ENCODE peak calls at places on chromosomes 3 and 15, in seven cellular contexts. Y, T, W, I, B, Q and O are unnamed samples.
A peak's percentile ranks its signal among the peaks of the same experiment; 100 is the strongest.

GRCh38 chr15:33500432-33500831 is 189.7 kb downstream of the RYR3 start:
- DNase-seq in Y (no peak), T (no peak), W (no peak), I (no peak), B (no peak), Q (no peak), O (no peak)

GRCh38 chr15:80878242-80878866 is 99.2 kb downstream of the CEMIP start:
- DNase-seq in Y (no peak), T (no peak), W (no peak), I (no peak), B (no peak), Q (no peak), O (no peak)

GRCh38 chr3:139764936-139765335 is 87.2 kb upstream of the NMNAT3 start:
- DNase-seq in Y (no peak), T (no peak), W (no peak), I (no peak), B (no peak), Q (no peak), O (no peak)

GRCh38 chr3:69541823-69542264 is 156.0 kb upstream of the FRMD4B start:
- DNase-seq in Y (no peak), T (no peak), W (no peak), I (no peak), B (no peak), Q (no peak), O (no peak)

GRCh38 chr15:66504563-66505429 is at the start of the genes RPL4 and ZWILCH:
- DNase-seq in Y (peak; percentile 79), T (peak; percentile 88), W (peak; percentile 86), I (peak; percentile 76), B (peak; percentile 97), Q (peak; percentile 82), O (peak; percentile 90)

GRCh38 chr3:16455001-16455400 is 58.5 kb downstream of the RFTN1 start:
- DNase-seq in Y (no peak), T (no peak), W (no peak), I (no peak), B (no peak), Q (no peak), O (no peak)

GRCh38 chr3:116517308-116517707 is 72.0 kb upstream of the LSAMP start:
- DNase-seq in Y (no peak), T (no peak), W (no peak), I (no peak), B (no peak), Q (no peak), O (no peak)

GRCh38 chr15:70587896-70588567 is 175.3 kb downstream of the UACA start:
- DNase-seq in Y (no peak), T (no peak), W (no peak), I (no peak), B (no peak), Q (no peak), O (no peak)

GRCh38 chr3:115646027-115646690 is 22.8 kb downstream of the GAP43 start:
- DNase-seq in Y (no peak), T (no peak), W (no peak), I (no peak), B (no peak), Q (no peak), O (no peak)

GRCh38 chr3:25566358-25566920 is 98.3 kb downstream of the TOP2B start:
- DNase-seq in Y (no peak), T (no peak), W (no peak), I (no peak), B (no peak), Q (no peak), O (no peak)

GRCh38 chr15:70509282-70510272 is 253.8 kb downstream of the UACA start:
- DNase-seq in Y (peak; percentile 66), T (no peak), W (no peak), I (no peak), B (no peak), Q (no peak), O (no peak)

GRCh38 chr3:159664653-159665052 is 324.0 kb upstream of the IL12A start:
- DNase-seq in Y (no peak), T (no peak), W (no peak), I (no peak), B (no peak), Q (no peak), O (no peak)

GRCh38 chr3:195356151-195357086 is 85.5 kb upstream of the XXYLT1 start:
- DNase-seq in Y (no peak), T (no peak), W (no peak), I (no peak), B (no peak), Q (no peak), O (peak; percentile 70)

GRCh38 chr15:65970937-65971740 is 101.8 kb downstream of the RAB11A start:
- DNase-seq in Y (no peak), T (no peak), W (no peak), I (no peak), B (no peak), Q (no peak), O (no peak)

GRCh38 chr3:56672-57071 is 139.9 kb upstream of the CHL1 start:
- DNase-seq in Y (no peak), T (no peak), W (no peak), I (no peak), B (no peak), Q (no peak), O (no peak)

GRCh38 chr3:170085396-170085795 is 47.6 kb downstream of the GPR160 start:
- DNase-seq in Y (no peak), T (no peak), W (no peak), I (no peak), B (no peak), Q (no peak), O (no peak)

GRCh38 chr3:189936210-189936609 is 184.5 kb downstream of the P3H2 start:
- DNase-seq in Y (no peak), T (no peak), W (no peak), I (no peak), B (no peak), Q (no peak), O (no peak)

GRCh38 chr3:60028243-60028642 is 978.4 kb upstream of the CFAP20DC start:
- DNase-seq in Y (no peak), T (no peak), W (no peak), I (no peak), B (no peak), Q (no peak), O (no peak)

GRCh38 chr15:101675015-101675414 is 22.8 kb upstream of the TM2D3 start:
- DNase-seq in Y (no peak), T (no peak), W (no peak), I (no peak), B (no peak), Q (no peak), O (no peak)

GRCh38 chr3:126083511-126083912 is 412 bp downstream of the SLC41A3 start:
- DNase-seq in Y (peak; percentile 52), T (no peak), W (peak; percentile 18), I (no peak), B (peak; percentile 14), Q (peak; percentile 51), O (no peak)

GRCh38 chr3:79845546-79845945 is 77.7 kb upstream of the ROBO1 start:
- DNase-seq in Y (no peak), T (no peak), W (no peak), I (no peak), B (no peak), Q (no peak), O (no peak)

GRCh38 chr15:50687302-50687902 is 805 bp upstream of the TRPM7 start:
- DNase-seq in Y (no peak), T (no peak), W (no peak), I (no peak), B (no peak), Q (no peak), O (no peak)

GRCh38 chr3:72343078-72343477 is 505.2 kb downstream of the SHQ1 start:
- DNase-seq in Y (no peak), T (no peak), W (peak; percentile 12), I (no peak), B (no peak), Q (no peak), O (no peak)

GRCh38 chr3:5186089-5186853 is 1.2 kb upstream of the EDEM1 start:
- DNase-seq in Y (peak; percentile 60), T (no peak), W (peak; percentile 22), I (no peak), B (no peak), Q (no peak), O (no peak)
- TF ChIP-seq POLR2A in Y (no peak), T (no peak), W (no peak), I (no peak), B (no peak), Q (no peak), O (no peak)

DNA sequence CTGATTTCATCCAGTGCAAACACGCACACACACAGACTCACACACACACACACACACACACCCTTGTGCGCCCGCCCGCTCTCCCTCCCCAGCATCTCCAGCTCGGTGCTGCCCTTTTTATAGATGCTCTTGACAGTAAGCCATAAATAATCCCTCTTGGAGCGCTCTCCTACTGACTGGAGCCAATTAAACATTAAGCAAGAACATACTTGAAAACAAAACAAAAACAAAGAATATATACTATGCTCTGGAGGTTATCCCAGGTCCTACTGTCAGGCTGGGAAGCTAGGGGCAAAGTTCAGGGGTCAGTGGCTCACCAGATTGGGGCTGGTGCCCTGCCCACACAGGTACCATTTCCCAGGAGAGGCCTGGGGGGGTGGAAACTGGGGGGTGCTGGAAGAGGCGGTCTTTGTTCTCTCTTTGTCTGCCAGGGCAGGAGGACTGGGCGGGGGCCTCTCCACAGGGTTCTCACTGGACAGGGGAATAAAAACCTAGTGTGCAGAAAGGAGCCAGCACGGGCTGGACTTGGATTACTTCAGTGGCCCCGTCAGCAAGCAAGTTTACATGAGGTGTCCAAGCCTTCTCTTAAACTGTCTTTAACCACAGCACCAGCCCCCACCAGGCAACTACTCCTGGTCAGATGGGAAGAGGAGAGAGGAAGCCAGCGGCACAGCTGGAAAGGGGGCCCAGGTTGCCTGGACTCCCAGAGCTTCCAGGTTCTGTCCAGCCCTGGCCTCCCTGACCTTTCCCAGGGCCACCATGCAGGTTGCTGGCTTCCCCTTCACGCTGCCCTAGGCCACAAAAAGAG is 16.1 kb downstream of the BMF start:
- DNase-seq in Y (peak; percentile 66), T (peak; percentile 84), W (no peak), I (no peak), B (peak; percentile 84), Q (peak; percentile 74), O (peak; percentile 97)
- TF ChIP-seq POLR2AphosphoS5 in Y (no peak), T (no peak), W (no peak), I (peak; percentile 57), B (peak; percentile 31), Q (peak; percentile 44), O (peak; percentile 84)

DNA sequence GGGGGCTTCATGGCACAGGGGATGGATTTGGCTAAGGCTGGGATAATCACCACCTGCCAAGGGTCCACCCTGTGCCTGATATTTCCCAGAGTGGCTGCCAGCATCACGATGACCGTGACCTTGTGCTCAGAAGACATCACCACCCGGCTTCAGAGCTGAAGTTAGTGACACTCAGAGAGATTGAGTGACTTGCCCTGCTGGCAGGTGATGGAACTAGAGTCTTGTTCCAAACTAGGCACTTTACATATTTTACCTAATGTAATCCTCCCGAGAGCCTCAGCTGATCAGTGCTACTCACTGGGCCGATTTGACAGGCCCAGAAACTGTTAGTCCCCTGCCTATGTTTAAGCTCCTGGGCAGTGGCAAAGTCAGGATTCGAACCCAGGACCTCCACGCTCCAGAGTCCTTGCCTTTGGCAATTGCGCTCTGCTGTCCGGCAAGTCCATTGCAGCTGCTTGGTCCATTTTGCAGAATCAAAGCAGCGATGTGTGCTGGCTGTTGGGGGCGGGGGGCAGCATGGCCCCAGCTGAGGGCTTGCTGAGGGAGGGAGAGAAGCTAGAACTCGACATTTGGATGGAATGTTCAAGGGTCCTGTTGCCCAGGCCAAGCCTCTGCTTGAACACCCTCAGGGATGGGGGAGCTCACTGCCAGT is 74.8 kb upstream of the GATA2 start:
- DNase-seq in Y (no peak), T (no peak), W (no peak), I (no peak), B (no peak), Q (no peak), O (peak; percentile 38)
- TF ChIP-seq CTCF in Y (no peak), T (no peak), W (peak; percentile 13), I (no peak), B (no peak), Q (no peak), O (no peak)

GRCh38 chr3:47380601-47381316 is at the start of gene PTPN23:
- DNase-seq in Y (peak; percentile 98), T (peak; percentile 100), W (peak; percentile 100), I (peak; percentile 100), B (peak; percentile 97), Q (peak; percentile 99), O (peak; percentile 100)
- TF ChIP-seq POLR2A in Y (peak; percentile 74), T (peak; percentile 15), W (peak; percentile 96), I (peak; percentile 68), B (peak; percentile 91), Q (peak; percentile 92), O (peak; percentile 85)